ENCODE peak calls at places on chromosomes 7 and 10, in seven cellular contexts. B is BJ; G is CD4-positive, alpha-beta memory T cell; A is neural progenitor cell; L is bronchial epithelial cell; Z is cardiac muscle cell; Q is CD8-positive, alpha-beta T cell. E is an unnamed sample.

GRCh38 chr10:84469470-84469869 is 141.1 kb downstream of the CCSER2 start:
- DNase-seq in B (no peak), G (no peak), A (no peak), L (peak; percentile 12), Z (no peak), Q (no peak), E (no peak)

GRCh38 chr7:55177589-55178261 is 158.9 kb downstream of the EGFR start:
- DNase-seq in B (no peak), G (no peak), A (no peak), L (no peak), Z (peak; percentile 33), Q (no peak), E (no peak)

GRCh38 chr7:12942599-12942998 is 255.2 kb downstream of the ARL4A start:
- DNase-seq in B (no peak), G (no peak), A (no peak), L (no peak), Z (no peak), Q (no peak), E (no peak)

GRCh38 chr7:75756340-75757297 is 15.4 kb downstream of the CCL26 start:
- DNase-seq in B (no peak), G (no peak), A (peak; percentile 31), L (peak; percentile 29), Z (peak; percentile 70), Q (no peak), E (no peak)

GRCh38 chr10:101385866-101386658 is 32.1 kb downstream of the BTRC start:
- DNase-seq in B (no peak), G (no peak), A (no peak), L (no peak), Z (peak; percentile 54), Q (no peak), E (no peak)

GRCh38 chr7:73892003-73892975 is 31.3 kb downstream of the TMEM270 start:
- DNase-seq in B (no peak), G (no peak), A (no peak), L (no peak), Z (peak; percentile 79), Q (no peak), E (no peak)

GRCh38 chr10:69733791-69734261 is 67.9 kb upstream of the COL13A1 start:
- DNase-seq in B (no peak), G (no peak), A (no peak), L (peak; percentile 67), Z (peak; percentile 43), Q (no peak), E (no peak)

GRCh38 chr7:900331-901040 is 24.1 kb downstream of the GET4 start:
- DNase-seq in B (no peak), G (no peak), A (no peak), L (no peak), Z (no peak), Q (no peak), E (no peak)

GRCh38 chr10:98628241-98628640 is 181.5 kb upstream of the HPS1 start:
- DNase-seq in B (no peak), G (no peak), A (no peak), L (no peak), Z (no peak), Q (no peak), E (no peak)

GRCh38 chr7:15015545-15016314 is 113.2 kb upstream of the DGKB start:
- DNase-seq in B (no peak), G (peak; percentile 7), A (peak; percentile 80), L (peak; percentile 87), Z (peak; percentile 85), Q (no peak), E (no peak)

GRCh38 chr7:91126762-91127161 is 137.5 kb upstream of the FZD1 start:
- DNase-seq in B (no peak), G (no peak), A (peak; percentile 85), L (no peak), Z (no peak), Q (no peak), E (no peak)

GRCh38 chr7:137695942-137696341 is 150.8 kb downstream of the DGKI start:
- DNase-seq in B (no peak), G (no peak), A (no peak), L (peak; percentile 21), Z (no peak), Q (no peak), E (no peak)

GRCh38 chr10:25547391-25547790 is 372.6 kb downstream of the GPR158 start:
- DNase-seq in B (no peak), G (no peak), A (peak; percentile 54), L (peak; percentile 60), Z (peak; percentile 75), Q (no peak), E (no peak)

GRCh38 chr10:62502995-62503613 is 128.9 kb downstream of the ZNF365 start:
- DNase-seq in B (no peak), G (no peak), A (no peak), L (peak; percentile 5), Z (peak; percentile 37), Q (no peak), E (no peak)

GRCh38 chr10:128405450-128405849 is 279.2 kb upstream of the MKI67 start:
- DNase-seq in B (no peak), G (no peak), A (no peak), L (no peak), Z (no peak), Q (no peak), E (no peak)

GRCh38 chr7:144738708-144739314 is 97.0 kb downstream of the TPK1 start:
- DNase-seq in B (no peak), G (peak; percentile 37), A (peak; percentile 38), L (peak; percentile 36), Z (peak; percentile 54), Q (no peak), E (no peak)

GRCh38 chr10:61078542-61078941 is 134.6 kb upstream of the RHOBTB1 start:
- DNase-seq in B (no peak), G (no peak), A (no peak), L (peak; percentile 29), Z (peak; percentile 6), Q (no peak), E (no peak)

GRCh38 chr10:95474228-95475002 is 86.8 kb downstream of the SORBS1 start:
- DNase-seq in B (no peak), G (no peak), A (no peak), L (peak; percentile 28), Z (peak; percentile 65), Q (no peak), E (no peak)

GRCh38 chr7:132876576-132876975 is 205.3 kb downstream of the CHCHD3 start:
- DNase-seq in B (no peak), G (no peak), A (no peak), L (no peak), Z (no peak), Q (no peak), E (no peak)

DNA sequence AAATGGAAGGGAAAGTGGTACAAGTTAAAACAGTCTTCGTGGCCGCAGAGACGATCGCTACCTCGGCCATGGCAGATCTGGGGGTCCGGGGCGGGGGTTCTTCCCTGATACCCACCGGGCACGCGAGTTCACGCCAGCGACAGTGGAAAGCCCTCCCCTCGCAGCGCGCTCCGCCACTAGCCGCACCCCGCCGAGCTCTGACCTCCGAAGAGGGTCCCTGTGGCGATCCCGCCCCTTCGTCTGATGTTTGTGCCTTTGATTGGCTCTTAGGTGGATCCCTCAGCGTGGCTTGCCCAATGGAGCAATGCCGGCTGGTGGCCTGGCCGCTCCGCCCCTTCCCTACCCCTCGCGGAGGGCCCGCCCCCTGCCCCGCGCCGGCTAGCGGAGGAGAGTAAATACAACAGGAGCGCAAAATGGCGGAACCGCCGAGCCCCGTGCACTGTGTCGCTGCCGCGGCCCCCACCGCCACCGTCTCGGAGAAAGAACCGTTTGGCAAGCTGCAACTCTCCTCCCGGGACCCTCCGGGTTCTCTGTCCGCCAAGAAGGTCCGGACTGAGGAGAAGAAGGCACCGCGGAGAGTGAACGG is at the start of gene RSBN1L:
- DNase-seq in B (peak; percentile 80), G (peak; percentile 98), A (peak; percentile 99), L (peak; percentile 93), Z (peak; percentile 98), Q (peak; percentile 96), E (peak; percentile 93)
- H3K4me3 ChIP-seq in B (peak within 1 kb of the TSS; percentile 98), G (peak within 1 kb of the TSS; percentile 74), A (peak within 1 kb of the TSS; percentile 94), L (peak within 1 kb of the TSS; percentile 96), Z (peak within 1 kb of the TSS; percentile 83), Q (peak within 1 kb of the TSS; percentile 98), E (peak within 1 kb of the TSS; percentile 93)

DNA sequence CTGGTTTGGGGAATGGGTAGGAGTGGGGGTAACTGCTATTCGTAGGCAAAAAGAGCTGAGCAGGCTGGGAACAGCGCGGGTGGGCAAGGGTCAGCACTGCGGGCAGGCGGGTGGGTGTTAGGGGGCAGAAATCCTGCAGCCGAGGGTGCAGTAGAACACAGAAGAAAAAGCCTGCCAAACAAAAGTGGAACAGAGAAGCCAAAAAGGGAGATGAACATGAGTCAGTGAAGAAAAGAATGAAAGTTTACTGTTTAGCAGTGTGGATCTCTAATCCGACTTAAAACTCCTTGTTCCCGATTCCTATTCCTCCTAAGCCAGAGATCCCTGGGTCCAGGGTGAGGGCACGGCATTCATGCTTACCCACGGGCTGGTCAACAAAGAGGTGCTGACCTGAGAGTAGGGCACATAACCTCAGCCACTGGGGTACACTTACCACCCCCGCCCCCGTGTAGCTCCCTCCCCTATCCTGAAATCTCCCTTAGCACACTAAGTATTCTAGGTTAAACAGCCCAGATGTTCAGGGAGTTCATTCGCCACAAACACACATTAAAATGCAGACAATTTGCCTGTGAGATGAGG is 27.1 kb downstream of the PRSS2 start:
- DNase-seq in B (no peak), G (peak; percentile 47), A (peak; percentile 29), L (no peak), Z (no peak), Q (no peak), E (no peak)
- H3K27me3 ChIP-seq in B (peaks cover 33% of the 10 kb centered on the region), G (no peaks in the 10 kb centered on the region), A (peaks cover 70% of the 10 kb centered on the region), L (peaks cover 19% of the 10 kb centered on the region), Z (peaks cover 75% of the 10 kb centered on the region), Q (no peaks in the 10 kb centered on the region), E (no peaks in the 10 kb centered on the region)

DNA sequence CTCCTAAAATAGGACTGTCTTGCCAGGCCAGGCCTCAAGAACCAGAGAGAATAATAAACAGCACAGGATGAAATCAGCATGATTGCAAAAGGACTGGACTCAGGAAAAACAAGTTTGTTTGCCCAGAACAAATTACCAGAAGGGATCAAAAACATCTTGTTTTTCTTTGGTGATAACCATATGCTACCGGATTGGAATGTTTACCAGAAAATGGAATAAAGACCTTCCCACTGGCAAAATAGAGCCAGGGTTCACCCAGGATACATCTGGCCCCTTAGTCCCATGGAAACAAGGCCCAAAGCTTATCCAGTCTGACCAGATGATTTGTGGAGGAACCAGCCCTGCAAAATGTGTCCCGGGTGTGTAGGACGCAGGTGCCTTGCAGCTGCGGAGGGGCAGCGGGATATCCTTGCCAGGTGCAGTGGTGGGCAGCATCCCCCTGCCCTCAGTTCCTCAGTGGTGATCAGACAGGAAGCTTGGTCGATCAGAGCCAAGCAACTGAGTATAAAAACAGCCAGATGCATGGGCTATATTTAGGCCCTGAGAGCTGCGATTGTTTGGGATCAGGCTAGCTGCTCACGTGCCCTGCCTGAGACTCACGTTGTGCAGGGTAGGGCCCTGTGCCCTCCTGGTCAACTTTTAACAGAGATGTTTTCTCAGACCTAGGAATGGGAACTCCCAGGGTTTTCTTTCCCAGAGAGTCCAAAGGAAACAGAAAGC is 4.6 kb upstream of the ZNF22 start:
- DNase-seq in B (peak; percentile 24), G (no peak), A (no peak), L (no peak), Z (peak; percentile 80), Q (no peak), E (no peak)
- H3K4me3 ChIP-seq in B (no peak overlapping the region), G (no peak overlapping the region), A (no peak overlapping the region), L (no peak overlapping the region), Z (no peak overlapping the region), Q (no peak overlapping the region), E (no peak overlapping the region)

DNA sequence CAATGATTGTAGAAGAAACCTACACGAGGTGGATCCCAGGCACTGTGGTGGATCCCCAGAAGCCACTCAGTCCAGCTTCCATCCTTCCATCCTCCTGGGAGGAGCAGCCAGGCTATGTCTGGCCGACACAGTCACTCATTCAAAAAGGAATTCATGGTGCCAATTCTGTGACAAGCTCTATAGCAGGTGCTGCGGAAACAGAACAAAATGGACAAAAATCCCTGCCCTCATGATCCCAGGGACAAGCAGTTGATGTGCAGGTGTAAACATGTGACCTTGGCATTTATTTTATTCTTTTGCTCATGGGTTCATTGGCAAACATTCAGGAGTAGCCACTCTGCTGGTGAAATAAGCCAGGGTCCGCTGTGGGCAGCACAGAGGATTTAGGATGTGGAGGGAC is 49.2 kb upstream of the FGFR2 start:
- DNase-seq in B (no peak), G (no peak), A (no peak), L (no peak), Z (no peak), Q (no peak), E (no peak)
- H3K27me3 ChIP-seq in B (no peaks in the 10 kb centered on the region), G (no peaks in the 10 kb centered on the region), A (no peaks in the 10 kb centered on the region), L (no peaks in the 10 kb centered on the region), Z (no peaks in the 10 kb centered on the region), Q (no peaks in the 10 kb centered on the region), E (peaks cover 3% of the 10 kb centered on the region)